ENCODE peak calls at places on chromosomes 3 and 15, in eight cellular contexts. One of them, this sample, is unnamed.

GRCh38 chr3:13637311-13637891 is 88.5 kb downstream of the FBLN2 start:
- DNase-seq in fibroblast of mammary gland: no peak
- DNase-seq in foreskin fibroblast: no peak
- DNase-seq in activated T-cell treated with anti-CD3 and anti-CD28 coated beads, Interleukin-2, amount 50 U/mL, for 1 hour: no peak
- DNase-seq in WERI-Rb-1: peak
- DNase-seq in stimulated activated naive CD4-positive, alpha-beta T cell: no peak
- DNase-seq in ovary: no peak
- DNase-seq in KG1: no peak
- DNase-seq in this sample: no peak

GRCh38 chr3:101676765-101677435 is at the start of gene ZBTB11:
- DNase-seq in fibroblast of mammary gland: peak
- DNase-seq in foreskin fibroblast: peak
- DNase-seq in activated T-cell treated with anti-CD3 and anti-CD28 coated beads, Interleukin-2, amount 50 U/mL, for 1 hour: peak
- DNase-seq in WERI-Rb-1: peak
- DNase-seq in stimulated activated naive CD4-positive, alpha-beta T cell: no peak
- DNase-seq in ovary: peak
- DNase-seq in KG1: no peak
- DNase-seq in this sample: peak

GRCh38 chr3:124351430-124352142 is 359.7 kb upstream of the ROPN1 start:
- DNase-seq in fibroblast of mammary gland: peak
- DNase-seq in foreskin fibroblast: peak
- DNase-seq in activated T-cell treated with anti-CD3 and anti-CD28 coated beads, Interleukin-2, amount 50 U/mL, for 1 hour: no peak
- DNase-seq in WERI-Rb-1: peak
- DNase-seq in stimulated activated naive CD4-positive, alpha-beta T cell: no peak
- DNase-seq in ovary: no peak
- DNase-seq in KG1: no peak
- DNase-seq in this sample: peak

GRCh38 chr3:123370819-123371218 is 78.1 kb downstream of the ADCY5 start:
- DNase-seq in fibroblast of mammary gland: no peak
- DNase-seq in foreskin fibroblast: no peak
- DNase-seq in activated T-cell treated with anti-CD3 and anti-CD28 coated beads, Interleukin-2, amount 50 U/mL, for 1 hour: no peak
- DNase-seq in WERI-Rb-1: no peak
- DNase-seq in stimulated activated naive CD4-positive, alpha-beta T cell: no peak
- DNase-seq in ovary: no peak
- DNase-seq in KG1: no peak
- DNase-seq in this sample: no peak

GRCh38 chr15:82647045-82647834 is at the start of gene CPEB1:
- DNase-seq in fibroblast of mammary gland: peak
- DNase-seq in foreskin fibroblast: peak
- DNase-seq in activated T-cell treated with anti-CD3 and anti-CD28 coated beads, Interleukin-2, amount 50 U/mL, for 1 hour: peak
- DNase-seq in WERI-Rb-1: peak
- DNase-seq in stimulated activated naive CD4-positive, alpha-beta T cell: peak
- DNase-seq in ovary: peak
- DNase-seq in KG1: no peak
- DNase-seq in this sample: peak

GRCh38 chr15:87518957-87519356 is 737.6 kb downstream of the NTRK3 start:
- DNase-seq in fibroblast of mammary gland: no peak
- DNase-seq in foreskin fibroblast: no peak
- DNase-seq in activated T-cell treated with anti-CD3 and anti-CD28 coated beads, Interleukin-2, amount 50 U/mL, for 1 hour: no peak
- DNase-seq in WERI-Rb-1: no peak
- DNase-seq in stimulated activated naive CD4-positive, alpha-beta T cell: no peak
- DNase-seq in ovary: no peak
- DNase-seq in KG1: no peak
- DNase-seq in this sample: no peak

GRCh38 chr15:82942691-82943090 is 9.8 kb downstream of the HOMER2 start:
- DNase-seq in fibroblast of mammary gland: peak
- DNase-seq in foreskin fibroblast: no peak
- DNase-seq in activated T-cell treated with anti-CD3 and anti-CD28 coated beads, Interleukin-2, amount 50 U/mL, for 1 hour: no peak
- DNase-seq in WERI-Rb-1: no peak
- DNase-seq in stimulated activated naive CD4-positive, alpha-beta T cell: no peak
- DNase-seq in ovary: no peak
- DNase-seq in KG1: no peak
- DNase-seq in this sample: no peak

GRCh38 chr3:114519415-114519814 is 225.6 kb downstream of the TIGIT start:
- DNase-seq in fibroblast of mammary gland: peak
- DNase-seq in foreskin fibroblast: no peak
- DNase-seq in activated T-cell treated with anti-CD3 and anti-CD28 coated beads, Interleukin-2, amount 50 U/mL, for 1 hour: no peak
- DNase-seq in WERI-Rb-1: no peak
- DNase-seq in stimulated activated naive CD4-positive, alpha-beta T cell: no peak
- DNase-seq in ovary: peak
- DNase-seq in KG1: no peak
- DNase-seq in this sample: no peak

GRCh38 chr3:125179528-125180240 is 32.9 kb downstream of the SLC12A8 start:
- DNase-seq in fibroblast of mammary gland: no peak
- DNase-seq in foreskin fibroblast: no peak
- DNase-seq in activated T-cell treated with anti-CD3 and anti-CD28 coated beads, Interleukin-2, amount 50 U/mL, for 1 hour: no peak
- DNase-seq in WERI-Rb-1: no peak
- DNase-seq in stimulated activated naive CD4-positive, alpha-beta T cell: no peak
- DNase-seq in ovary: no peak
- DNase-seq in KG1: no peak
- DNase-seq in this sample: no peak

GRCh38 chr15:71975816-71976150 is 142.2 kb downstream of the MYO9A start:
- DNase-seq in fibroblast of mammary gland: no peak
- DNase-seq in foreskin fibroblast: no peak
- DNase-seq in activated T-cell treated with anti-CD3 and anti-CD28 coated beads, Interleukin-2, amount 50 U/mL, for 1 hour: no peak
- DNase-seq in WERI-Rb-1: no peak
- DNase-seq in stimulated activated naive CD4-positive, alpha-beta T cell: no peak
- DNase-seq in ovary: no peak
- DNase-seq in KG1: no peak
- DNase-seq in this sample: no peak

GRCh38 chr15:63435416-63435815 is 53.8 kb upstream of the CA12 start:
- DNase-seq in fibroblast of mammary gland: no peak
- DNase-seq in foreskin fibroblast: no peak
- DNase-seq in activated T-cell treated with anti-CD3 and anti-CD28 coated beads, Interleukin-2, amount 50 U/mL, for 1 hour: no peak
- DNase-seq in WERI-Rb-1: no peak
- DNase-seq in stimulated activated naive CD4-positive, alpha-beta T cell: no peak
- DNase-seq in ovary: no peak
- DNase-seq in KG1: no peak
- DNase-seq in this sample: no peak

GRCh38 chr3:151410891-151411559 is 26.5 kb upstream of the P2RY12 start:
- DNase-seq in fibroblast of mammary gland: peak
- DNase-seq in foreskin fibroblast: peak
- DNase-seq in activated T-cell treated with anti-CD3 and anti-CD28 coated beads, Interleukin-2, amount 50 U/mL, for 1 hour: no peak
- DNase-seq in WERI-Rb-1: no peak
- DNase-seq in stimulated activated naive CD4-positive, alpha-beta T cell: no peak
- DNase-seq in ovary: no peak
- DNase-seq in KG1: no peak
- DNase-seq in this sample: no peak

GRCh38 chr3:32816439-32817194 is 1.2 kb upstream of the TRIM71 start:
- DNase-seq in fibroblast of mammary gland: peak
- DNase-seq in foreskin fibroblast: peak
- DNase-seq in activated T-cell treated with anti-CD3 and anti-CD28 coated beads, Interleukin-2, amount 50 U/mL, for 1 hour: peak
- DNase-seq in WERI-Rb-1: no peak
- DNase-seq in stimulated activated naive CD4-positive, alpha-beta T cell: no peak
- DNase-seq in ovary: no peak
- DNase-seq in KG1: peak
- DNase-seq in this sample: peak

GRCh38 chr3:156471431-156471830 is 83.5 kb downstream of the SSR3 start:
- DNase-seq in fibroblast of mammary gland: no peak
- DNase-seq in foreskin fibroblast: no peak
- DNase-seq in activated T-cell treated with anti-CD3 and anti-CD28 coated beads, Interleukin-2, amount 50 U/mL, for 1 hour: no peak
- DNase-seq in WERI-Rb-1: no peak
- DNase-seq in stimulated activated naive CD4-positive, alpha-beta T cell: no peak
- DNase-seq in ovary: no peak
- DNase-seq in KG1: no peak
- DNase-seq in this sample: no peak

GRCh38 chr15:36882487-36883108 is 217.8 kb downstream of the MEIS2 start:
- DNase-seq in fibroblast of mammary gland: no peak
- DNase-seq in foreskin fibroblast: no peak
- DNase-seq in activated T-cell treated with anti-CD3 and anti-CD28 coated beads, Interleukin-2, amount 50 U/mL, for 1 hour: no peak
- DNase-seq in WERI-Rb-1: no peak
- DNase-seq in stimulated activated naive CD4-positive, alpha-beta T cell: no peak
- DNase-seq in ovary: no peak
- DNase-seq in KG1: no peak
- DNase-seq in this sample: no peak

GRCh38 chr3:33218446-33219174 is at the start of gene SUSD5:
- DNase-seq in fibroblast of mammary gland: peak
- DNase-seq in foreskin fibroblast: peak
- DNase-seq in activated T-cell treated with anti-CD3 and anti-CD28 coated beads, Interleukin-2, amount 50 U/mL, for 1 hour: no peak
- DNase-seq in WERI-Rb-1: peak
- DNase-seq in stimulated activated naive CD4-positive, alpha-beta T cell: no peak
- DNase-seq in ovary: no peak
- DNase-seq in KG1: no peak
- DNase-seq in this sample: peak

GRCh38 chr3:141279074-141279945 is 47.7 kb downstream of the PXYLP1 start:
- DNase-seq in fibroblast of mammary gland: peak
- DNase-seq in foreskin fibroblast: no peak
- DNase-seq in activated T-cell treated with anti-CD3 and anti-CD28 coated beads, Interleukin-2, amount 50 U/mL, for 1 hour: no peak
- DNase-seq in WERI-Rb-1: no peak
- DNase-seq in stimulated activated naive CD4-positive, alpha-beta T cell: no peak
- DNase-seq in ovary: no peak
- DNase-seq in KG1: no peak
- DNase-seq in this sample: peak

GRCh38 chr3:27360113-27361078 is 8.8 kb downstream of the NEK10 start:
- DNase-seq in fibroblast of mammary gland: peak
- DNase-seq in foreskin fibroblast: peak
- DNase-seq in activated T-cell treated with anti-CD3 and anti-CD28 coated beads, Interleukin-2, amount 50 U/mL, for 1 hour: no peak
- DNase-seq in WERI-Rb-1: no peak
- DNase-seq in stimulated activated naive CD4-positive, alpha-beta T cell: no peak
- DNase-seq in ovary: no peak
- DNase-seq in KG1: no peak
- DNase-seq in this sample: no peak

GRCh38 chr3:49161808-49162530 is 4.2 kb downstream of the CCDC71 start:
- DNase-seq in fibroblast of mammary gland: no peak
- DNase-seq in foreskin fibroblast: no peak
- DNase-seq in activated T-cell treated with anti-CD3 and anti-CD28 coated beads, Interleukin-2, amount 50 U/mL, for 1 hour: no peak
- DNase-seq in WERI-Rb-1: no peak
- DNase-seq in stimulated activated naive CD4-positive, alpha-beta T cell: no peak
- DNase-seq in ovary: no peak
- DNase-seq in KG1: peak
- DNase-seq in this sample: no peak

GRCh38 chr15:23497710-23498111 is 50.7 kb upstream of the GOLGA6L2 start:
- DNase-seq in fibroblast of mammary gland: no peak
- DNase-seq in foreskin fibroblast: no peak
- DNase-seq in activated T-cell treated with anti-CD3 and anti-CD28 coated beads, Interleukin-2, amount 50 U/mL, for 1 hour: no peak
- DNase-seq in WERI-Rb-1: peak
- DNase-seq in stimulated activated naive CD4-positive, alpha-beta T cell: no peak
- DNase-seq in ovary: no peak
- DNase-seq in KG1: no peak
- DNase-seq in this sample: no peak

GRCh38 chr3:156643729-156644389 is 30.5 kb upstream of the TIPARP start:
- DNase-seq in fibroblast of mammary gland: peak
- DNase-seq in foreskin fibroblast: no peak
- DNase-seq in activated T-cell treated with anti-CD3 and anti-CD28 coated beads, Interleukin-2, amount 50 U/mL, for 1 hour: no peak
- DNase-seq in WERI-Rb-1: no peak
- DNase-seq in stimulated activated naive CD4-positive, alpha-beta T cell: no peak
- DNase-seq in ovary: no peak
- DNase-seq in KG1: peak
- DNase-seq in this sample: no peak

GRCh38 chr15:57559875-57560274 is 31.8 kb upstream of the MYZAP start:
- DNase-seq in fibroblast of mammary gland: peak
- DNase-seq in foreskin fibroblast: no peak
- DNase-seq in activated T-cell treated with anti-CD3 and anti-CD28 coated beads, Interleukin-2, amount 50 U/mL, for 1 hour: peak
- DNase-seq in WERI-Rb-1: peak
- DNase-seq in stimulated activated naive CD4-positive, alpha-beta T cell: peak
- DNase-seq in ovary: peak
- DNase-seq in KG1: peak
- DNase-seq in this sample: peak

GRCh38 chr3:196122021-196122687 is 40.3 kb upstream of the TFRC start:
- DNase-seq in fibroblast of mammary gland: peak
- DNase-seq in foreskin fibroblast: peak
- DNase-seq in activated T-cell treated with anti-CD3 and anti-CD28 coated beads, Interleukin-2, amount 50 U/mL, for 1 hour: no peak
- DNase-seq in WERI-Rb-1: no peak
- DNase-seq in stimulated activated naive CD4-positive, alpha-beta T cell: no peak
- DNase-seq in ovary: peak
- DNase-seq in KG1: no peak
- DNase-seq in this sample: no peak

GRCh38 chr15:34357653-34358052 is 9.3 kb downstream of the LPCAT4 start:
- DNase-seq in fibroblast of mammary gland: no peak
- DNase-seq in foreskin fibroblast: no peak
- DNase-seq in activated T-cell treated with anti-CD3 and anti-CD28 coated beads, Interleukin-2, amount 50 U/mL, for 1 hour: no peak
- DNase-seq in WERI-Rb-1: no peak
- DNase-seq in stimulated activated naive CD4-positive, alpha-beta T cell: no peak
- DNase-seq in ovary: no peak
- DNase-seq in KG1: no peak
- DNase-seq in this sample: no peak

GRCh38 chr3:185460719-185461350 is 38.0 kb downstream of the TMEM41A start:
- DNase-seq in fibroblast of mammary gland: peak
- DNase-seq in foreskin fibroblast: peak
- DNase-seq in activated T-cell treated with anti-CD3 and anti-CD28 coated beads, Interleukin-2, amount 50 U/mL, for 1 hour: no peak
- DNase-seq in WERI-Rb-1: no peak
- DNase-seq in stimulated activated naive CD4-positive, alpha-beta T cell: no peak
- DNase-seq in ovary: no peak
- DNase-seq in KG1: no peak
- DNase-seq in this sample: no peak

GRCh38 chr3:56347219-56347871 is 120.9 kb downstream of the ERC2 start:
- DNase-seq in fibroblast of mammary gland: peak
- DNase-seq in foreskin fibroblast: no peak
- DNase-seq in activated T-cell treated with anti-CD3 and anti-CD28 coated beads, Interleukin-2, amount 50 U/mL, for 1 hour: no peak
- DNase-seq in WERI-Rb-1: peak
- DNase-seq in stimulated activated naive CD4-positive, alpha-beta T cell: no peak
- DNase-seq in ovary: no peak
- DNase-seq in KG1: no peak
- DNase-seq in this sample: peak

GRCh38 chr3:43238801-43239200 is 47.5 kb upstream of the SNRK start:
- DNase-seq in fibroblast of mammary gland: no peak
- DNase-seq in foreskin fibroblast: no peak
- DNase-seq in activated T-cell treated with anti-CD3 and anti-CD28 coated beads, Interleukin-2, amount 50 U/mL, for 1 hour: no peak
- DNase-seq in WERI-Rb-1: no peak
- DNase-seq in stimulated activated naive CD4-positive, alpha-beta T cell: no peak
- DNase-seq in ovary: no peak
- DNase-seq in KG1: no peak
- DNase-seq in this sample: no peak

GRCh38 chr3:104132566-104132997 is 1234.1 kb upstream of the ALCAM start:
- DNase-seq in fibroblast of mammary gland: no peak
- DNase-seq in foreskin fibroblast: no peak
- DNase-seq in activated T-cell treated with anti-CD3 and anti-CD28 coated beads, Interleukin-2, amount 50 U/mL, for 1 hour: no peak
- DNase-seq in WERI-Rb-1: no peak
- DNase-seq in stimulated activated naive CD4-positive, alpha-beta T cell: no peak
- DNase-seq in ovary: no peak
- DNase-seq in KG1: no peak
- DNase-seq in this sample: no peak

GRCh38 chr15:100661161-100661560 is 58.8 kb downstream of the ASB7 start:
- DNase-seq in fibroblast of mammary gland: no peak
- DNase-seq in foreskin fibroblast: no peak
- DNase-seq in activated T-cell treated with anti-CD3 and anti-CD28 coated beads, Interleukin-2, amount 50 U/mL, for 1 hour: no peak
- DNase-seq in WERI-Rb-1: no peak
- DNase-seq in stimulated activated naive CD4-positive, alpha-beta T cell: no peak
- DNase-seq in ovary: no peak
- DNase-seq in KG1: no peak
- DNase-seq in this sample: no peak

GRCh38 chr15:81032818-81033217 is 32.1 kb downstream of the TLNRD1 start:
- DNase-seq in fibroblast of mammary gland: no peak
- DNase-seq in foreskin fibroblast: no peak
- DNase-seq in activated T-cell treated with anti-CD3 and anti-CD28 coated beads, Interleukin-2, amount 50 U/mL, for 1 hour: no peak
- DNase-seq in WERI-Rb-1: no peak
- DNase-seq in stimulated activated naive CD4-positive, alpha-beta T cell: no peak
- DNase-seq in ovary: no peak
- DNase-seq in KG1: no peak
- DNase-seq in this sample: no peak

GRCh38 chr3:152656207-152657001 is 178.5 kb upstream of the P2RY1 start:
- DNase-seq in fibroblast of mammary gland: no peak
- DNase-seq in foreskin fibroblast: no peak
- DNase-seq in activated T-cell treated with anti-CD3 and anti-CD28 coated beads, Interleukin-2, amount 50 U/mL, for 1 hour: no peak
- DNase-seq in WERI-Rb-1: no peak
- DNase-seq in stimulated activated naive CD4-positive, alpha-beta T cell: no peak
- DNase-seq in ovary: no peak
- DNase-seq in KG1: no peak
- DNase-seq in this sample: peak

GRCh38 chr15:89647191-89647851 is 7.9 kb downstream of the KIF7 start:
- DNase-seq in fibroblast of mammary gland: peak
- DNase-seq in foreskin fibroblast: peak
- DNase-seq in activated T-cell treated with anti-CD3 and anti-CD28 coated beads, Interleukin-2, amount 50 U/mL, for 1 hour: peak
- DNase-seq in WERI-Rb-1: peak
- DNase-seq in stimulated activated naive CD4-positive, alpha-beta T cell: peak
- DNase-seq in ovary: peak
- DNase-seq in KG1: no peak
- DNase-seq in this sample: peak

This sample was measured in SK-N-DZ.